ENCODE peak calls at places on chromosomes 13 and 19, in six cellular contexts. H is psoas muscle, W is upper lobe of left lung, L is IMR-90, J is gastrocnemius medialis, D is GM20000. F is an unnamed sample.

GRCh38 chr19:19113040-19113541 is 25.2 kb downstream of the TMEM161A start:
- DNase-seq in W (no peak), D (peak), H (no peak), J (no peak), L (peak), F (no peak)

GRCh38 chr19:19403373-19403901 is 2.0 kb upstream of the GATAD2A start:
- DNase-seq in J (peak), L (peak), H (peak), W (no peak), D (no peak), F (no peak)

GRCh38 chr19:49152218-49152550 is 3.0 kb downstream of the HRC start:
- DNase-seq in J (no peak), L (no peak), D (no peak), W (no peak), H (no peak), F (no peak)

GRCh38 chr19:16588089-16588823 is 16.0 kb upstream of the SLC35E1 start:
- DNase-seq in D (peak), H (peak), J (peak), W (peak), L (peak), F (peak)

GRCh38 chr13:29453657-29454056 is 141.8 kb downstream of the SLC7A1 start:
- DNase-seq in H (no peak), J (no peak), D (no peak), W (no peak), L (no peak), F (no peak)

GRCh38 chr13:70203661-70204229 is 95.5 kb upstream of the KLHL1 start:
- DNase-seq in H (no peak), J (no peak), W (no peak), D (no peak), L (no peak), F (no peak)

GRCh38 chr13:101019126-101019525 is 344.5 kb upstream of the TMTC4 start:
- DNase-seq in W (no peak), L (no peak), D (no peak), J (no peak), H (no peak), F (no peak)

GRCh38 chr13:89514534-89515312 is 1832.8 kb upstream of the MIR17HG start:
- DNase-seq in W (no peak), L (peak), J (no peak), H (no peak), D (no peak), F (no peak)

GRCh38 chr13:95677564-95678386 is 836 bp downstream of the DNAJC3 start:
- DNase-seq in W (no peak), J (peak), D (no peak), L (peak), H (no peak), F (no peak)

GRCh38 chr19:18208098-18208951 is 4.5 kb upstream of the RAB3A start:
- DNase-seq in H (peak), W (peak), D (peak), L (peak), J (peak), F (peak)

GRCh38 chr13:71285700-71286099 is 581.3 kb downstream of the DACH1 start:
- DNase-seq in D (no peak), J (no peak), H (no peak), L (no peak), W (no peak), F (no peak)

GRCh38 chr19:47549341-47549768 is 23.6 kb downstream of the ZNF541 start:
- DNase-seq in D (no peak), W (no peak), H (no peak), J (no peak), L (no peak), F (no peak)

GRCh38 chr13:94674609-94675348 is 37.6 kb downstream of the SOX21 start:
- DNase-seq in L (peak), H (no peak), D (peak), W (no peak), J (no peak), F (no peak)

GRCh38 chr13:33150146-33150545 is 133.9 kb downstream of the KL start:
- DNase-seq in D (no peak), L (peak), J (no peak), W (no peak), H (no peak), F (no peak)

GRCh38 chr13:51518847-51519246 is 65.4 kb upstream of the WDFY2 start:
- DNase-seq in D (no peak), J (no peak), H (no peak), W (no peak), L (peak), F (no peak)

GRCh38 chr13:40559915-40560314 is 106.5 kb downstream of the FOXO1 start:
- DNase-seq in H (no peak), W (no peak), L (no peak), D (no peak), J (no peak), F (no peak)

GRCh38 chr13:110869805-110870706 is 44.8 kb downstream of the ANKRD10 start:
- DNase-seq in H (peak), L (peak), D (no peak), W (peak), J (peak), F (peak)

GRCh38 chr13:48818495-48818961 is 157.2 kb upstream of the FNDC3A start:
- DNase-seq in H (no peak), D (no peak), L (peak), J (no peak), W (no peak), F (no peak)

GRCh38 chr19:13537454-13537853 is 31.2 kb upstream of the CACNA1A start:
- DNase-seq in L (no peak), D (no peak), W (no peak), J (no peak), H (no peak), F (no peak)

GRCh38 chr19:40143612-40144011 is 47.6 kb upstream of the MAP3K10 start:
- DNase-seq in D (peak), J (no peak), L (no peak), W (no peak), H (no peak), F (no peak)

GRCh38 chr13:44692173-44692713 is 116.1 kb upstream of the TSC22D1 start:
- DNase-seq in H (no peak), L (peak), D (no peak), J (no peak), W (no peak), F (no peak)

GRCh38 chr19:40907968-40908735 is 26.1 kb upstream of the CYP2A7 start:
- DNase-seq in H (peak), J (no peak), L (no peak), D (no peak), W (peak), F (peak)

GRCh38 chr19:934865-935422 is 9.1 kb downstream of the ARID3A start:
- DNase-seq in J (peak), W (peak), H (peak), L (peak), D (no peak), F (no peak)

GRCh38 chr13:71677114-71677513 is 189.9 kb downstream of the DACH1 start:
- DNase-seq in D (no peak), L (no peak), W (no peak), H (no peak), J (no peak), F (no peak)

GRCh38 chr19:10332965-10333757 is at the start of gene RAVER1:
- DNase-seq in L (peak), W (peak), J (peak), H (peak), D (peak), F (peak)

GRCh38 chr19:28553764-28554163 is 659.2 kb downstream of the UQCRFS1 start:
- DNase-seq in W (no peak), H (no peak), L (no peak), D (no peak), J (no peak), F (no peak)

GRCh38 chr13:112852808-112853207 is 116.2 kb upstream of the MCF2L start:
- DNase-seq in J (no peak), H (no peak), W (no peak), D (no peak), L (no peak), F (no peak)

GRCh38 chr13:112854321-112854720 is 114.7 kb upstream of the MCF2L start:
- DNase-seq in D (no peak), L (no peak), H (no peak), W (no peak), J (no peak), F (no peak)

GRCh38 chr13:112850273-112850672 is 118.7 kb upstream of the MCF2L start:
- DNase-seq in W (no peak), D (no peak), L (no peak), J (no peak), H (no peak), F (no peak)

GRCh38 chr13:112851107-112852046 is 117.6 kb upstream of the MCF2L start:
- DNase-seq in L (no peak), J (no peak), W (no peak), H (no peak), D (no peak), F (no peak)

DNA sequence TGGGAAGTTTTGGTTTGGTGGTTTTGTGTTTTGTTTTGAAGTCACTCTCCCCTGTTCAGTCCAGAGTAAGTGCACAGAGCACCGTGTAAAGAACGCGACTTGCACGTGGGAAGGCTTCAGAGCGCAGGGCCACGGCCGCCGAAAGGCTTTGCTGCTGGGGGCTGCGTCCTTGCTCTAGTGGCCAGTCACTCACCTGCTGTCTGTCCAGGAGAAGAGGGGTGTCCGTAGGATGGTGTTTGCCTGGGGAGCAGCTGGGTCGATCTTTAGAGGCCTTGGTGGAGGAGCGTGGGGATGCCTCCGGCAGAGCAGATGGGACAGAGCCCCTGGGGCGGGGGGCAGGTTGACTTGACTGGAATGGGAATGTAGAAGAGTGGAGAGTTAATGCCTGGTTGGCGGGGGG is 116.6 kb upstream of the MCF2L start:
- DNase-seq in L (no peak), D (no peak), H (no peak), W (no peak), J (no peak), F (no peak)
- TF ChIP-seq CTCF in L (no peak), D (no peak), H (no peak), W (no peak), J (no peak), F (no peak)

DNA sequence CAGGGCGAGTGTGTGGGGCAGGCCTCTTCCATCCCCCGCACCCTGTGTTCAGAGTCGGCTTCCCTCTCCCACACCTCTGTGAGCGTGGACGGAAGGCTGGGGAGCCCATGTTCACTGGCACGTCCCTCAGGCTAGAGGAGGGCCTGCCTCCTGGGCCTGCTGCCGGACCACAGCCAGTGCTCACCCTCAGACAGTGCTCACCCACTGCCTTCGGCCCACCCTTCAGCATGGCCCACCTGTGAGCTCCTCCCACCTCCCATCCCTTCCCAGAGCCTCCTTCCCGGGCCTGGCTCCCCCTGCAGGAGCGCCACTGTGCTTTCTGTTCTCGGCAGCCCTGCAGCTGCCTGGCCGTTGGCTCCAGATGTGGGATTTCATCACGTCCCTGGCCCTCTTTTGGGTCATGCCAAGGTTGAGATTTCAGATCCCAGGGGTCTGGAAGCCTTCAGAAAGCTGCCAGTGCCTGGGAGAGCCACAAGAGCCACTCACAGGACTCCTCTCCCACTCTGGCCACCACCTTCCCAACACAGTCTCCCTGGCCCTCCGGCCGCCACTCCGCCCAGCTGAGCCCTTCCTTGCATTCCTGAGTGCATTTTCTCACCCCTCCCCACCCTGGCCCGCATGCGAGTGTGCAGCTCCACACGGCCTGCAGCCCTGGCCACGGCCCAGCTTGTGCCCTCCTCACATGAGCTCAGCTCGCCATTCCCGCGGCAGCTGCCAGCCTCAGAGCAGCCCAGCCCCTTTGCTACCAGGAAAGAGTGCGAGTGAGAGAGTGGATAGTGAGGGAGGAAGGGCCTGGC is 25.3 kb downstream of the CAPN12 start:
- DNase-seq in L (no peak), H (peak), W (peak), J (peak), D (no peak), F (no peak)
- TF ChIP-seq CTCF in L (peak), H (peak), W (no peak), J (peak), D (no peak), F (no peak)

GRCh38 chr13:91166714-91167511 is 180.6 kb upstream of the MIR17HG start:
- DNase-seq in J (no peak), L (no peak), H (no peak), D (no peak), W (no peak), F (no peak)

GRCh38 chr13:91165758-91166157 is 181.7 kb upstream of the MIR17HG start:
- DNase-seq in H (no peak), J (no peak), L (no peak), W (no peak), D (no peak), F (no peak)

GRCh38 chr13:91158015-91158390 is 189.5 kb upstream of the MIR17HG start:
- DNase-seq in D (no peak), H (no peak), L (no peak), W (no peak), J (no peak), F (no peak)

GRCh38 chr13:91157273-91158014 is 190.0 kb upstream of the MIR17HG start:
- DNase-seq in J (no peak), L (no peak), H (no peak), W (no peak), D (no peak), F (no peak)

GRCh38 chr13:91162180-91162579 is 185.3 kb upstream of the MIR17HG start:
- DNase-seq in J (no peak), L (no peak), D (no peak), W (no peak), H (no peak), F (no peak)
- TF ChIP-seq CTCF in J (no peak), L (no peak), D (no peak), W (no peak), H (no peak), F (no peak)

GRCh38 chr13:99087130-99087953 is 109.5 kb upstream of the DOCK9 start:
- DNase-seq in J (peak), D (peak), H (peak), W (peak), L (peak), F (peak)
- TF ChIP-seq CTCF in J (peak), D (no peak), H (no peak), W (peak), L (peak), F (peak)

GRCh38 chr19:56837004-56837403 is 3.5 kb downstream of the PEG3 start:
- DNase-seq in J (no peak), L (no peak), H (no peak), D (no peak), W (no peak), F (no peak)

GRCh38 chr19:56838930-56839664 is 1.4 kb downstream of the PEG3 start:
- DNase-seq in W (peak), H (peak), D (no peak), L (no peak), J (peak), F (peak)

GRCh38 chr19:56838680-56838929 is 1.9 kb downstream of the PEG3 start:
- DNase-seq in H (no peak), W (no peak), J (no peak), D (no peak), L (no peak), F (no peak)

GRCh38 chr19:56837492-56837891 is 3.0 kb downstream of the PEG3 start:
- DNase-seq in J (peak), H (peak), W (peak), L (no peak), D (no peak), F (no peak)

GRCh38 chr19:56837892-56838679 is 2.4 kb downstream of the PEG3 start:
- DNase-seq in D (no peak), W (peak), J (peak), L (no peak), H (peak), F (no peak)
- TF ChIP-seq CTCF in D (no peak), W (no peak), J (peak), L (no peak), H (peak), F (no peak)

GRCh38 chr19:46076031-46076880 is 35.5 kb upstream of the IGFL4 start:
- DNase-seq in L (no peak), D (no peak), J (no peak), H (no peak), W (no peak), F (no peak)

GRCh38 chr19:46076951-46077814 is 36.4 kb upstream of the IGFL4 start:
- DNase-seq in L (peak), J (no peak), D (peak), W (peak), H (no peak), F (no peak)

GRCh38 chr19:46080561-46080960 is 39.8 kb upstream of the IGFL4 start:
- DNase-seq in D (no peak), W (no peak), J (no peak), L (peak), H (no peak), F (no peak)

GRCh38 chr19:46081928-46082727 is 41.3 kb upstream of the IGFL4 start:
- DNase-seq in L (peak), J (no peak), H (no peak), W (no peak), D (peak), F (no peak)

DNA sequence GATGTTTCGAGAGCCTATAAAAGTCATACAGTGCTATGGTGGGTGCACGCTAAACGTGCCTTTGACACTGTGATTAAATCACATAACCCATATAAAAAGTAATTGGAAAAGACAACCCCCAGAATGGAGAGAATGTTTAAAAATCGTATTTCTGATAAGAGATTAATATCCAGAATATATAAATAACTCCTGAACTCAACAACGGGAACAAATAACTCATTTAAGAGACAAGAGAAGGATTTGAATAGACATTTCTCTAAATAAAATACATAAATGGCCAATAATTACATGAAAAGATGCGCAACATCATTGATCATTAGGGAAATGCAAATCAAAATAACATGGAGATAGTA is 37.0 kb upstream of the IGFL4 start:
- DNase-seq in W (no peak), J (no peak), L (no peak), D (no peak), H (no peak), F (no peak)
- TF ChIP-seq CTCF in W (peak), J (no peak), L (no peak), D (no peak), H (no peak), F (no peak)

GRCh38 chr19:15251010-15251748 is 18.9 kb upstream of the EPHX3 start:
- DNase-seq in H (peak), J (peak), L (peak), W (no peak), D (no peak), F (no peak)

GRCh38 chr19:15249560-15249874 is 17.3 kb upstream of the EPHX3 start:
- DNase-seq in W (no peak), J (no peak), L (no peak), D (no peak), H (no peak), F (no peak)

GRCh38 chr19:15248648-15249559 is 16.7 kb upstream of the EPHX3 start:
- DNase-seq in W (peak), D (no peak), J (peak), L (peak), H (peak), F (no peak)

GRCh38 chr19:15250635-15250993 is 18.4 kb upstream of the EPHX3 start:
- DNase-seq in L (no peak), J (peak), D (no peak), W (no peak), H (no peak), F (no peak)

DNA sequence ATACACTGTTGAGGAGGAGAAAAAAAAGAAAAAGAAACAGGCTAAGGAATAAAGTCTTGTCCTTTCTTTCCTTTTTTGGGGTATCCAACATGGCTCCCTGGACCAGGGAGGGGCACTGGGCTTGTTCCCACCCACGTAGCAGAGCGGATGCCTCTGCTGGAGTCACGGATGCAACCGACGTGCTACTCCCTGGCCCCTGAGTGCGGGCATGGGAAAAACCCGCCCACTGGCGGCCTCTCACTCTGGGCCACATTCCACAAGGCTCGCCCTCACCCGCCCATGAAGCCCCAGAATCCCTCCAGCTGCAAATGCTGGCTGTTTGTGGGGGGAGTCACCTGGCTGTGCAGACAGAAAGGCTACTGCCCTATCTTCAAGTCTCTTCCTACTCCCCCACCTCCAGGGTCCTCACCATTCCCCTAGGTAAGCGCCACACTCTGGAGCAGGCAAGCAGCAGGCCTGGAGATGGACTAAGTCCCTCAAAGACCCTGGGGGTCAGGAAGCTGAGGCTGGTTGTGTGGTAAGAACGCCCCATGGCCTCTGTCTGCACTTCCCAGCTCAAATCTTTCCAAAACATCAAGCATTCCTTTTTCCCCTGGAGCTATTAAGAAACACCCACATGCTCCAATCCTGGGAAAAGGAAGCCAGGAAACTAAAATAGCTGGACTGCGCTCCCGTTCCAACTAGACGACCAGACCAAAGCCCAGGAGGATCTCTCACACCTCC is 17.8 kb upstream of the EPHX3 start:
- DNase-seq in W (no peak), H (peak), J (peak), D (no peak), L (peak), F (no peak)
- TF ChIP-seq CTCF in W (no peak), H (no peak), J (no peak), D (no peak), L (no peak), F (no peak)

GRCh38 chr13:80096383-80096782 is 244.5 kb downstream of the SPRY2 start:
- DNase-seq in H (no peak), J (no peak), D (no peak), W (no peak), L (no peak), F (no peak)
- TF ChIP-seq CTCF in H (no peak), J (no peak), D (no peak), W (no peak), L (no peak), F (no peak)

DNA sequence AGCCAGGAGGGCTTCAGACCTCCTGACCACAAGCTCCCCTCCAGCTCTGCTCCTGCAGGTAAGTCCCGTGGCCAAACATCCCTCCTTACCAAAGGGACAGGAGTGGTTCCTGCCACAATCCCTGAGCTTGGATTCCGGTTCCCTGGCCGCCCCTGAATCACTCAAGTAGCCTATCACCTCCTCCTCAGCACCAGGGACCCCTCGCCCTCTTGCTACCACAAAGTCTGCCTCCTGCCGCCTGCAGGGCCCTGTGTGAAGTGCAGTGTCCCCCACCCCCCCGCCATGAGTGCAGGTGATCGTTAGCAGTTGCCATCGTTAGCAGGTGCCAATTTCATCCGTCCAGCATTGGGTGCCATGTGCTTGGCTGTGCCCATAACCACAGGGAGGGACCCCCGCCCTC is 40.8 kb upstream of the RANBP3 start:
- DNase-seq in L (no peak), W (no peak), H (peak), D (peak), J (no peak), F (no peak)
- TF ChIP-seq CTCF in L (no peak), W (no peak), H (no peak), D (no peak), J (no peak), F (no peak)